ENCODE peak calls at places on chromosomes 16 and 17, in seven cellular contexts. Q, K, I, E, R, Z and J are unnamed samples.

GRCh38 chr17:50955160-50955559 is 89.0 kb upstream of the TOB1 start:
- DNase-seq in Q (no peak), K (no peak), I (no peak), E (no peak), R (no peak), Z (no peak), J (no peak)

GRCh38 chr17:63974594-63975192 is 2.0 kb upstream of the SCN4A start:
- DNase-seq in Q (peak), K (no peak), I (no peak), E (no peak), R (no peak), Z (no peak), J (peak)

GRCh38 chr17:81727324-81728031 is 15.4 kb downstream of the SLC25A10 start:
- DNase-seq in Q (no peak), K (no peak), I (no peak), E (no peak), R (no peak), Z (no peak), J (no peak)

GRCh38 chr16:23866628-23867027 is 30.8 kb downstream of the PRKCB start:
- DNase-seq in Q (no peak), K (no peak), I (no peak), E (no peak), R (peak), Z (no peak), J (no peak)

GRCh38 chr16:85364323-85365040 is 248.6 kb upstream of the GSE1 start:
- DNase-seq in Q (no peak), K (no peak), I (no peak), E (no peak), R (no peak), Z (no peak), J (no peak)

GRCh38 chr17:50153650-50154575 is 3.4 kb upstream of the PPP1R9B start:
- DNase-seq in Q (no peak), K (peak), I (no peak), E (no peak), R (no peak), Z (no peak), J (no peak)

GRCh38 chr17:557371-557770 is 157.3 kb downstream of the VPS53 start:
- DNase-seq in Q (no peak), K (no peak), I (no peak), E (no peak), R (no peak), Z (no peak), J (peak)

GRCh38 chr16:66904428-66904845 is 14.2 kb downstream of the CDH16 start:
- DNase-seq in Q (no peak), K (no peak), I (no peak), E (no peak), R (no peak), Z (no peak), J (no peak)

GRCh38 chr16:50021509-50021908 is 3.5 kb upstream of the CNEP1R1 start:
- DNase-seq in Q (no peak), K (peak), I (peak), E (no peak), R (no peak), Z (no peak), J (no peak)

GRCh38 chr17:40058151-40058784 is 4.1 kb upstream of the MED24 start:
- DNase-seq in Q (no peak), K (no peak), I (no peak), E (no peak), R (no peak), Z (no peak), J (peak)

GRCh38 chr16:87062569-87063442 is 254.4 kb downstream of the C16orf95 start:
- DNase-seq in Q (peak), K (peak), I (peak), E (no peak), R (no peak), Z (no peak), J (peak)

GRCh38 chr17:48985436-48986245 is 11.5 kb upstream of the IGF2BP1 start:
- DNase-seq in Q (no peak), K (no peak), I (no peak), E (no peak), R (no peak), Z (no peak), J (no peak)

GRCh38 chr16:66389256-66390175 is 23.0 kb downstream of the CDH5 start:
- DNase-seq in Q (no peak), K (no peak), I (no peak), E (no peak), R (no peak), Z (no peak), J (no peak)

GRCh38 chr16:70809392-70810060 is 8.6 kb upstream of the VAC14 start:
- DNase-seq in Q (no peak), K (no peak), I (no peak), E (no peak), R (no peak), Z (no peak), J (no peak)

GRCh38 chr17:32876414-32877163 is at the start of gene MYO1D:
- DNase-seq in Q (peak), K (peak), I (peak), E (no peak), R (no peak), Z (no peak), J (no peak)

GRCh38 chr17:27445971-27446370 is 10.3 kb upstream of the KSR1 start:
- DNase-seq in Q (no peak), K (no peak), I (no peak), E (no peak), R (no peak), Z (no peak), J (no peak)

GRCh38 chr17:27492470-27492869 is 36.2 kb downstream of the KSR1 start:
- DNase-seq in Q (no peak), K (no peak), I (no peak), E (no peak), R (no peak), Z (no peak), J (no peak)

GRCh38 chr16:88790312-88791150 is 5.5 kb upstream of the PIEZO1 start:
- DNase-seq in Q (no peak), K (peak), I (peak), E (no peak), R (no peak), Z (no peak), J (no peak)

GRCh38 chr17:53420035-53420641 is 402.6 kb upstream of the KIF2B start:
- DNase-seq in Q (no peak), K (no peak), I (no peak), E (no peak), R (no peak), Z (no peak), J (no peak)

GRCh38 chr17:58224315-58224714 is 5.3 kb upstream of the MKS1 start:
- DNase-seq in Q (peak), K (peak), I (no peak), E (no peak), R (no peak), Z (no peak), J (peak)

GRCh38 chr16:241866-242265 is 7.2 kb downstream of the FAM234A start:
- DNase-seq in Q (no peak), K (no peak), I (no peak), E (no peak), R (no peak), Z (no peak), J (no peak)

GRCh38 chr17:48111937-48112241 is 4.3 kb downstream of the SNX11 start:
- DNase-seq in Q (no peak), K (no peak), I (no peak), E (no peak), R (no peak), Z (no peak), J (no peak)

GRCh38 chr17:82380860-82381702 is 9.5 kb downstream of the UTS2R start:
- DNase-seq in Q (no peak), K (no peak), I (no peak), E (no peak), R (no peak), Z (no peak), J (no peak)

GRCh38 chr17:81474958-81475357 is 37.6 kb downstream of the ACTG1 start:
- DNase-seq in Q (no peak), K (no peak), I (no peak), E (no peak), R (no peak), Z (no peak), J (no peak)

GRCh38 chr17:55458977-55459376 is 37.3 kb upstream of the MMD start:
- DNase-seq in Q (peak), K (no peak), I (no peak), E (no peak), R (no peak), Z (no peak), J (peak)

GRCh38 chr16:73735018-73735417 is 561.6 kb upstream of the PSMD7 start:
- DNase-seq in Q (no peak), K (no peak), I (no peak), E (no peak), R (no peak), Z (peak), J (no peak)

GRCh38 chr17:34665803-34666763 is 86.7 kb downstream of the TMEM132E start:
- DNase-seq in Q (no peak), K (no peak), I (peak), E (no peak), R (no peak), Z (no peak), J (no peak)

GRCh38 chr16:75272097-75272548 is 20.7 kb upstream of the BCAR1 start:
- DNase-seq in Q (no peak), K (no peak), I (no peak), E (no peak), R (no peak), Z (peak), J (no peak)

GRCh38 chr16:966035-966434 is 4.7 kb downstream of the LMF1 start:
- DNase-seq in Q (no peak), K (no peak), I (no peak), E (no peak), R (no peak), Z (no peak), J (no peak)

GRCh38 chr17:77498875-77499698 is 358.3 kb downstream of the SEC14L1 start:
- DNase-seq in Q (no peak), K (no peak), I (no peak), E (no peak), R (no peak), Z (no peak), J (no peak)

GRCh38 chr17:38970804-38971203 is 3.6 kb upstream of the FBXO47 start:
- DNase-seq in Q (no peak), K (peak), I (peak), E (no peak), R (no peak), Z (no peak), J (no peak)

GRCh38 chr17:28975634-28976033 is 24.3 kb upstream of the PHF12 start:
- DNase-seq in Q (no peak), K (no peak), I (no peak), E (no peak), R (no peak), Z (no peak), J (no peak)

GRCh38 chr16:13909872-13910303 is 10.1 kb upstream of the ERCC4 start:
- DNase-seq in Q (no peak), K (no peak), I (no peak), E (no peak), R (no peak), Z (no peak), J (peak)

GRCh38 chr17:34644941-34645550 is 65.7 kb downstream of the TMEM132E start:
- DNase-seq in Q (no peak), K (no peak), I (no peak), E (no peak), R (no peak), Z (no peak), J (no peak)

GRCh38 chr17:74862108-74862901 is 2.6 kb upstream of the GRIN2C start:
- DNase-seq in Q (no peak), K (peak), I (peak), E (no peak), R (no peak), Z (no peak), J (peak)

GRCh38 chr16:11225677-11226549 is 30.1 kb downstream of the SOCS1 start:
- DNase-seq in Q (no peak), K (no peak), I (no peak), E (no peak), R (no peak), Z (no peak), J (no peak)

GRCh38 chr16:72474511-72475123 is 302.7 kb upstream of the PMFBP1 start:
- DNase-seq in Q (peak), K (no peak), I (no peak), E (no peak), R (no peak), Z (no peak), J (peak)

GRCh38 chr16:77789085-77789611 is 784 bp downstream of the VAT1L start:
- DNase-seq in Q (no peak), K (no peak), I (peak), E (no peak), R (no peak), Z (no peak), J (no peak)
- TF ChIP-seq EZH2 in Q (no peak), K (no peak), I (peak), E (no peak), R (peak), Z (no peak), J (no peak)

GRCh38 chr16:31202402-31203385 is at the start of gene PYCARD:
- DNase-seq in Q (no peak), K (peak), I (peak), E (no peak), R (no peak), Z (no peak), J (peak)

GRCh38 chr16:31201511-31202401 is 804 bp downstream of the PYCARD start:
- DNase-seq in Q (no peak), K (peak), I (peak), E (no peak), R (no peak), Z (no peak), J (no peak)

GRCh38 chr16:31199430-31200041 is 3.0 kb downstream of the PYCARD start:
- DNase-seq in Q (no peak), K (no peak), I (no peak), E (no peak), R (no peak), Z (no peak), J (no peak)

GRCh38 chr16:31198207-31198882 is 4.2 kb downstream of the PYCARD start:
- DNase-seq in Q (no peak), K (no peak), I (no peak), E (no peak), R (no peak), Z (no peak), J (no peak)

DNA sequence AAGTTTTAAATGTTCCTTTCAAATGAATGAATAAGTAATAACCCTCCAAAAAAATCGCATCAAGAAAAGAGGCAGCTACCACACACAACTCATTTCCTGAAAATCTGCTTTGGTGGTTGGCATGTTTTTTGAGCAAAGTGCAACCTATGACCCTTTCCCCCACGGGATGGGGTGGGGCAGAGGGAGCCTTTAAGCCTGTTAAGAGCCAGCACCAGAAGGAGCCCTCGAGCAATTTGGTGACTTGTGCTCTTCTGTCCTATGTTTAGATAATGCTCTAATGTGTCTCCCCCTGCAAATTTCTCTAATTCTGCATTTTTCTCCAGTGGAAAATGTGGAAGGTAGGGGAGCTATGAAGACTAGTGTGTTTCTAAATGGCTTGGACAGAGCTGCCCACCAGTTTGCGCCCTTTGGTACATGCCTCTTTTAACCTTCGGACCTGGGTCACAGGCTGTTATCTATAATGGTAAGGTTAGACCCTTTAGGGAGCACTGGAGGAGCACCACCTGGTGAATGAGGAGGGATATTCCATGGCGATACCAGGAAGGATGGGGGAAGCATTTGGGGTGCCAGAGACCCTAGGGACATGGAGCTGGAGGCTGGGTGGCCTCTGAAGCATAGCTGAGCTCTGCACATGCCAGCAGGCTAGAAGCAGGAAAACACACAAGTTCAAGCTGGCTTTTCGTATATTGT is 1.6 kb downstream of the PYCARD start:
- DNase-seq in Q (no peak), K (peak), I (no peak), E (no peak), R (no peak), Z (no peak), J (no peak)
- H3K27ac ChIP-seq in Q (no peak), K (no peak), I (peak), E (no peak), R (peak), Z (no peak), J (no peak)

DNA sequence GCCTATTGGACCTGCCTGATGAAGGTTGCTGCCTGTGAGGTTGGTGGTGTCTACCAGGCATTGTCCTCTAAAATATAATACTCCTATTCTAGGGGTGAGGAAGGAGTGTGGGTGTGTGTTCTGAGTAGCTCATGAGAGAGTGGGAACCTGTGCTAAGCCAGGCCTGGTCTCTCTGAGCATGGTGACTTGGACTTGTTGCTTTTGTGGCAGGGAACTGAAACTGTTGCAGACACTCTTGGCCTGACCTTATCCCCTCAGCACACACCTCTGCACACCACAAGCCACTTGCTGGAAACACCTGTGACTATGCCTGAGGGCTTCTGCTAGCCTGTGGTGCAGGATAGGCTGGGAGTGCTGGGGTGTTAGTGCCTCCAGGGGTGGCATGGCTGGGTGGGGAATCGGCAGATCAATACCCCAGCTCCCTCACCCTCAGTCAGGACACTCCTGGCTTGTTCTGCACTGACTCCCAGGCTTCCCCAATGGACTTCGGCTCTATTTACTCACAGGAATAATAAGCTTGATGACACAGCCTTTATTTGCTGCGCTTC is 29.9 kb downstream of the PLCG2 start:
- DNase-seq in Q (no peak), K (no peak), I (no peak), E (no peak), R (no peak), Z (peak), J (no peak)
- TF ChIP-seq POLR2AphosphoS5 in Q (no peak), K (no peak), I (no peak), E (no peak), R (no peak), Z (peak), J (no peak)

GRCh38 chr17:79806863-79807720 is 10.2 kb upstream of the CBX8 start:
- DNase-seq in Q (no peak), K (no peak), I (no peak), E (no peak), R (no peak), Z (no peak), J (no peak)
- TF ChIP-seq EZH2 in Q (no peak), K (no peak), I (no peak), E (no peak), R (no peak), Z (no peak), J (peak)

GRCh38 chr16:57664662-57665025 is 3.5 kb upstream of the ADGRG3 start:
- DNase-seq in Q (no peak), K (no peak), I (no peak), E (no peak), R (no peak), Z (no peak), J (no peak)
- H3K27ac ChIP-seq in Q (no peak), K (no peak), I (no peak), E (no peak), R (no peak), Z (no peak), J (no peak)